ENCODE peak calls at places on chromosomes 13 and 19, in four cellular contexts. One of them, this sample, is unnamed.

GRCh38 chr13:34897220-34897619 is 44.9 kb upstream of the NBEA start:
- DNase-seq in IMR-90: no peak
- DNase-seq in neural progenitor cell: no peak
- DNase-seq in fibroblast of lung: no peak
- DNase-seq in this sample: no peak

GRCh38 chr13:91576590-91576989 is 178.2 kb downstream of the GPC5 start:
- DNase-seq in IMR-90: no peak
- DNase-seq in neural progenitor cell: peak; percentile 53
- DNase-seq in fibroblast of lung: no peak
- DNase-seq in this sample: no peak

GRCh38 chr13:100544866-100545683 is 43.5 kb downstream of the GGACT start:
- DNase-seq in IMR-90: no peak
- DNase-seq in neural progenitor cell: no peak
- DNase-seq in fibroblast of lung: no peak
- DNase-seq in this sample: peak; percentile 91

GRCh38 chr13:35957174-35957867 is 173.9 kb downstream of the DCLK1 start:
- DNase-seq in IMR-90: peak; percentile 50
- DNase-seq in neural progenitor cell: no peak
- DNase-seq in fibroblast of lung: peak; percentile 14
- DNase-seq in this sample: no peak

GRCh38 chr13:45627656-45628055 is 12.1 kb upstream of the ERICH6B start:
- DNase-seq in neural progenitor cell: no peak
- DNase-seq in IMR-90: no peak
- DNase-seq in fibroblast of lung: no peak
- DNase-seq in this sample: no peak

GRCh38 chr13:112670118-112670517 is 19.7 kb upstream of the ATP11A start:
- DNase-seq in IMR-90: no peak
- DNase-seq in fibroblast of lung: no peak
- DNase-seq in neural progenitor cell: no peak
- DNase-seq in this sample: no peak

GRCh38 chr19:48445256-48445605 is 552 bp upstream of the GRWD1 start:
- DNase-seq in neural progenitor cell: peak; percentile 83
- DNase-seq in fibroblast of lung: peak; percentile 95
- DNase-seq in IMR-90: peak; percentile 94
- DNase-seq in this sample: no peak

GRCh38 chr19:8577247-8577646 is at the start of gene MYO1F:
- DNase-seq in IMR-90: no peak
- DNase-seq in fibroblast of lung: no peak
- DNase-seq in neural progenitor cell: no peak
- DNase-seq in this sample: peak; percentile 82

GRCh38 chr13:97982286-97982685 is 28.8 kb downstream of the IPO5 start:
- DNase-seq in neural progenitor cell: no peak
- DNase-seq in IMR-90: peak; percentile 48
- DNase-seq in fibroblast of lung: peak; percentile 16
- DNase-seq in this sample: no peak

GRCh38 chr13:74061939-74062595 is 72.1 kb downstream of the KLF12 start:
- DNase-seq in IMR-90: peak; percentile 47
- DNase-seq in neural progenitor cell: no peak
- DNase-seq in fibroblast of lung: peak; percentile 50
- DNase-seq in this sample: no peak

GRCh38 chr19:50820549-50821247 is 2.9 kb downstream of the KLK1 start:
- DNase-seq in fibroblast of lung: no peak
- DNase-seq in IMR-90: no peak
- DNase-seq in neural progenitor cell: no peak
- DNase-seq in this sample: no peak

GRCh38 chr13:24888291-24888931 is 124.4 kb downstream of the RNF17 start:
- DNase-seq in fibroblast of lung: no peak
- DNase-seq in IMR-90: no peak
- DNase-seq in neural progenitor cell: no peak
- DNase-seq in this sample: no peak

GRCh38 chr13:110758195-110758594 is 44.7 kb downstream of the ING1 start:
- DNase-seq in IMR-90: peak; percentile 72
- DNase-seq in neural progenitor cell: no peak
- DNase-seq in fibroblast of lung: peak; percentile 50
- DNase-seq in this sample: no peak

GRCh38 chr13:102724923-102725322 is 30.1 kb upstream of the METTL21C start:
- DNase-seq in fibroblast of lung: peak; percentile 65
- DNase-seq in neural progenitor cell: no peak
- DNase-seq in IMR-90: peak; percentile 24
- DNase-seq in this sample: no peak

GRCh38 chr19:24140099-24140498 is 53.1 kb downstream of the ZNF254 start:
- DNase-seq in IMR-90: peak; percentile 96
- DNase-seq in fibroblast of lung: peak; percentile 75
- DNase-seq in neural progenitor cell: no peak
- DNase-seq in this sample: no peak

GRCh38 chr19:35975608-35976214 is 19.3 kb upstream of the SDHAF1 start:
- DNase-seq in IMR-90: peak; percentile 26
- DNase-seq in neural progenitor cell: peak; percentile 83
- DNase-seq in fibroblast of lung: peak; percentile 21
- DNase-seq in this sample: no peak

GRCh38 chr19:1069009-1069779 is 2.2 kb downstream of the ARHGAP45 start:
- DNase-seq in IMR-90: no peak
- DNase-seq in fibroblast of lung: no peak
- DNase-seq in neural progenitor cell: no peak
- DNase-seq in this sample: peak; percentile 88

GRCh38 chr13:28754698-28755545 is 36.2 kb upstream of the SLC46A3 start:
- DNase-seq in IMR-90: peak; percentile 13
- DNase-seq in neural progenitor cell: no peak
- DNase-seq in fibroblast of lung: peak; percentile 1
- DNase-seq in this sample: peak; percentile 72

GRCh38 chr19:7489609-7490044 is 792 bp upstream of the PEX11G start:
- DNase-seq in IMR-90: no peak
- DNase-seq in fibroblast of lung: no peak
- DNase-seq in neural progenitor cell: peak; percentile 13
- DNase-seq in this sample: no peak

GRCh38 chr13:111912991-111913781 is 153.8 kb upstream of the SOX1 start:
- DNase-seq in IMR-90: no peak
- DNase-seq in fibroblast of lung: no peak
- DNase-seq in neural progenitor cell: no peak
- DNase-seq in this sample: no peak

GRCh38 chr19:13095934-13096890 is 6.4 kb downstream of the LYL1 start:
- DNase-seq in neural progenitor cell: peak; percentile 90
- DNase-seq in fibroblast of lung: no peak
- DNase-seq in IMR-90: no peak
- DNase-seq in this sample: no peak

GRCh38 chr19:57068921-57069697 is 50.7 kb upstream of the USP29 start:
- DNase-seq in neural progenitor cell: no peak
- DNase-seq in fibroblast of lung: no peak
- DNase-seq in IMR-90: no peak
- DNase-seq in this sample: no peak

GRCh38 chr19:56110515-56111448 is 10.3 kb downstream of the ZNF787 start:
- DNase-seq in neural progenitor cell: peak; percentile 34
- DNase-seq in IMR-90: peak; percentile 39
- DNase-seq in fibroblast of lung: peak; percentile 70
- DNase-seq in this sample: peak; percentile 88

GRCh38 chr13:98540476-98540875 is 36.4 kb downstream of the STK24 start:
- DNase-seq in neural progenitor cell: no peak
- DNase-seq in IMR-90: no peak
- DNase-seq in fibroblast of lung: no peak
- DNase-seq in this sample: no peak

GRCh38 chr19:41553804-41554203 is 22.2 kb upstream of the CEACAM21 start:
- DNase-seq in neural progenitor cell: no peak
- DNase-seq in fibroblast of lung: no peak
- DNase-seq in IMR-90: no peak
- DNase-seq in this sample: no peak

DNA sequence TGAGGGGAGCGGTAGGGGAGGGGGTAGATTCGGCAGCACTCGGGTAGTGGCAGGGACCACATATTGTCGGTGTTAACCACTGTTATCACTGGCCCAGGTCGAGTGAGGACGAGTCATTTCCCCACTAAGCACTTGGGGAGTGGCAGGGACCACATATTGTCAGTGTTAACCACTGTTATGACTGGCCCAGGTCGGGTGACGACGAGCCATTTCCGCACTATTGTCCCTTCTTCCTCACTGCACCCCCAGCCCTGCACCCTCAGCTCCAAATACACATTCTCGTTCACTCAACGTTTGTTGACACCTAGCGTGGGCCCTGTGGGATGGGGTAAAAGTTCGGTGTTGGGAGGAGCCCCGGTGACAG is 467 bp upstream of the CLN5 start:
- DNase-seq in neural progenitor cell: peak; percentile 5
- DNase-seq in IMR-90: no peak
- DNase-seq in fibroblast of lung: no peak
- DNase-seq in this sample: peak; percentile 79
- H3K9ac ChIP-seq in neural progenitor cell: no peak overlapping the region
- H3K9ac ChIP-seq in IMR-90: peak overlapping the region; percentile 38
- H3K9ac ChIP-seq in fibroblast of lung: peak overlapping the region; percentile 88
- H3K9ac ChIP-seq in this sample: peak overlapping the region; percentile 7

GRCh38 chr19:5971714-5972354 is 6.1 kb downstream of the RANBP3 start:
- DNase-seq in IMR-90: no peak
- DNase-seq in fibroblast of lung: no peak
- DNase-seq in neural progenitor cell: no peak
- DNase-seq in this sample: no peak
- H3K4me1 ChIP-seq in IMR-90: peaks cover 30% of the 10 kb centered on the region
- H3K4me1 ChIP-seq in fibroblast of lung: peaks cover 35% of the 10 kb centered on the region
- H3K4me1 ChIP-seq in neural progenitor cell: peaks cover 17% of the 10 kb centered on the region
- H3K4me1 ChIP-seq in this sample: peaks cover 34% of the 10 kb centered on the region

GRCh38 chr13:79485451-79485850 is 4.5 kb downstream of the NDFIP2 start:
- DNase-seq in fibroblast of lung: no peak
- DNase-seq in IMR-90: no peak
- DNase-seq in neural progenitor cell: no peak
- DNase-seq in this sample: no peak

GRCh38 chr13:79483302-79483701 is 2.3 kb downstream of the NDFIP2 start:
- DNase-seq in neural progenitor cell: no peak
- DNase-seq in fibroblast of lung: peak; percentile 75
- DNase-seq in IMR-90: peak; percentile 78
- DNase-seq in this sample: no peak

GRCh38 chr13:79486433-79487188 is 5.7 kb downstream of the NDFIP2 start:
- DNase-seq in IMR-90: no peak
- DNase-seq in fibroblast of lung: no peak
- DNase-seq in neural progenitor cell: no peak
- DNase-seq in this sample: no peak

GRCh38 chr13:79482271-79482970 is 1.5 kb downstream of the NDFIP2 start:
- DNase-seq in IMR-90: peak; percentile 35
- DNase-seq in fibroblast of lung: no peak
- DNase-seq in neural progenitor cell: no peak
- DNase-seq in this sample: no peak

DNA sequence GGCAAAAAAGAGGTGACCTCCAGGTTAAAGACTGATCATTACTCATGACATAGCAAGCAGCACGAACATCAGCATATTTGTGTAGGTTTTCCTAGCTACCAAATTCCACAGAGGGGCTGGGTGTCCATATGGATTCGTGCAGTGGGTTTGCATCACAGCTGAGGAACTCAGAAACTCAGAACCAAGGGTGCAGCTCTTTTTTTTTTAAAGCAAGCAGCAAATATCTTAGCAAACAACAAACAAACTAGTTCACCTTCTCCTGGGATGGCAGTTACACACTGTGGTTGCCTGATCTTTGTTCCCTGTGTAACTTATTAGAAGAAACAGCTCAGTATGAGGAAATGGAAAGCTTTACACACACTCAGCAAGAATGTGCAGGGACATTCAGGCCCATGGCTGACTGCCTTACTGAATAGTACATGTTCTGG is 4.1 kb downstream of the NDFIP2 start:
- DNase-seq in IMR-90: peak; percentile 83
- DNase-seq in fibroblast of lung: peak; percentile 61
- DNase-seq in neural progenitor cell: no peak
- DNase-seq in this sample: no peak
- H3K9ac ChIP-seq in IMR-90: no peak overlapping the region
- H3K9ac ChIP-seq in fibroblast of lung: no peak overlapping the region
- H3K9ac ChIP-seq in neural progenitor cell: no peak overlapping the region
- H3K9ac ChIP-seq in this sample: no peak overlapping the region

GRCh38 chr19:4327252-4327876 is 11.3 kb downstream of the STAP2 start:
- DNase-seq in neural progenitor cell: peak; percentile 94
- DNase-seq in fibroblast of lung: peak; percentile 22
- DNase-seq in IMR-90: peak; percentile 13
- DNase-seq in this sample: peak; percentile 96
- H3K4me1 ChIP-seq in neural progenitor cell: peaks cover 3% of the 10 kb centered on the region
- H3K4me1 ChIP-seq in fibroblast of lung: no peaks in the 10 kb centered on the region
- H3K4me1 ChIP-seq in IMR-90: no peaks in the 10 kb centered on the region
- H3K4me1 ChIP-seq in this sample: peaks cover 10% of the 10 kb centered on the region

GRCh38 chr19:43687660-43687997 is 17.7 kb upstream of the PLAUR start:
- DNase-seq in neural progenitor cell: no peak
- DNase-seq in IMR-90: no peak
- DNase-seq in fibroblast of lung: no peak
- DNase-seq in this sample: no peak
- H3K9ac ChIP-seq in neural progenitor cell: no peak overlapping the region
- H3K9ac ChIP-seq in IMR-90: no peak overlapping the region
- H3K9ac ChIP-seq in fibroblast of lung: no peak overlapping the region
- H3K9ac ChIP-seq in this sample: no peak overlapping the region

GRCh38 chr19:18608102-18608804 is 1.7 kb upstream of the CRLF1 start:
- DNase-seq in neural progenitor cell: no peak
- DNase-seq in fibroblast of lung: no peak
- DNase-seq in IMR-90: no peak
- DNase-seq in this sample: no peak
- H3K4me1 ChIP-seq in neural progenitor cell: peaks cover 49% of the 10 kb centered on the region
- H3K4me1 ChIP-seq in fibroblast of lung: no peaks in the 10 kb centered on the region
- H3K4me1 ChIP-seq in IMR-90: peaks cover 10% of the 10 kb centered on the region
- H3K4me1 ChIP-seq in this sample: no peaks in the 10 kb centered on the region